ENCODE peak calls at places on chromosomes 12 and 14, in five cellular contexts. C is putamen, Z is T-helper 2 cell, H is gastrocnemius medialis, B is retina. Q is an unnamed sample.

GRCh38 chr14:70651522-70651921 is 9.8 kb downstream of the TTC9 start:
- DNase-seq in C (no peak), Z (no peak), H (no peak), B (no peak), Q (no peak)

GRCh38 chr14:103517626-103518415 is 4.8 kb downstream of the CKB start:
- DNase-seq in C (no peak), Z (no peak), H (no peak), B (peak; percentile 80), Q (peak; percentile 58)

GRCh38 chr12:119938049-119938667 is 50.9 kb upstream of the BICDL1 start:
- DNase-seq in C (peak; percentile 37), Z (peak; percentile 49), H (no peak), B (peak; percentile 64), Q (peak; percentile 77)

GRCh38 chr14:103078420-103078749 is 5.6 kb upstream of the LBHD2 start:
- DNase-seq in C (peak; percentile 71), Z (peak; percentile 76), H (peak; percentile 47), B (peak; percentile 75), Q (peak; percentile 69)

GRCh38 chr12:44525806-44526654 is 350.1 kb downstream of the NELL2 start:
- DNase-seq in C (no peak), Z (no peak), H (no peak), B (no peak), Q (no peak)

GRCh38 chr12:124913474-124914391 is 717 bp downstream of the UBC start:
- DNase-seq in C (peak; percentile 83), Z (peak; percentile 90), H (peak; percentile 90), B (peak; percentile 81), Q (peak; percentile 84)

GRCh38 chr12:79844693-79845092 is 90.2 kb downstream of the PPP1R12A start:
- DNase-seq in C (no peak), Z (no peak), H (no peak), B (no peak), Q (no peak)

GRCh38 chr12:92096346-92097136 is 49.1 kb downstream of the BTG1 start:
- DNase-seq in C (no peak), Z (no peak), H (no peak), B (no peak), Q (no peak)

GRCh38 chr12:84986586-84986985 is 49.5 kb downstream of the TSPAN19 start:
- DNase-seq in C (peak; percentile 24), Z (no peak), H (no peak), B (peak; percentile 50), Q (no peak)

GRCh38 chr14:80522936-80523335 is 311.6 kb upstream of the DIO2 start:
- DNase-seq in C (no peak), Z (no peak), H (no peak), B (no peak), Q (no peak)

GRCh38 chr14:105865904-105866840 is 339.8 kb downstream of the TMEM121 start:
- DNase-seq in C (no peak), Z (peak; percentile 2), H (no peak), B (no peak), Q (peak; percentile 16)

GRCh38 chr14:65186951-65187350 is 84.6 kb upstream of the MAX start:
- DNase-seq in C (no peak), Z (no peak), H (no peak), B (no peak), Q (no peak)

GRCh38 chr12:90234455-90234854 is 525.8 kb upstream of the ATP2B1 start:
- DNase-seq in C (no peak), Z (no peak), H (no peak), B (no peak), Q (no peak)

GRCh38 chr12:91250273-91250672 is 67.7 kb upstream of the DCN start:
- DNase-seq in C (no peak), Z (no peak), H (no peak), B (no peak), Q (no peak)

GRCh38 chr12:50536831-50537537 is 32.2 kb downstream of the DIP2B start:
- DNase-seq in C (no peak), Z (no peak), H (no peak), B (no peak), Q (no peak)

GRCh38 chr14:72256055-72256454 is 323.8 kb downstream of the RGS6 start:
- DNase-seq in C (no peak), Z (no peak), H (no peak), B (no peak), Q (no peak)

GRCh38 chr14:65230287-65230728 is 128.0 kb upstream of the MAX start:
- DNase-seq in C (peak; percentile 93), Z (no peak), H (no peak), B (peak; percentile 48), Q (no peak)

Q was measured in ecto neural progenitor cell.